ENCODE peak calls at places on chromosomes 16 and 17, in five cellular contexts. L is neural progenitor cell, R is GM23248, C is body of pancreas, H is upper lobe of left lung. N is an unnamed sample.

GRCh38 chr17:1107083-1107776 is 72.6 kb downstream of the ABR start:
- DNase-seq in L (no peak), R (no peak), C (no peak), H (no peak), N (no peak)

GRCh38 chr17:48374650-48375230 is 55.3 kb downstream of the SKAP1 start:
- DNase-seq in L (peak), R (peak), C (peak), H (no peak), N (no peak)

GRCh38 chr17:8393470-8394231 is 4.0 kb downstream of the RNF222 start:
- DNase-seq in L (no peak), R (no peak), C (no peak), H (no peak), N (no peak)

GRCh38 chr16:17461951-17462729 is 8.6 kb downstream of the XYLT1 start:
- DNase-seq in L (peak), R (no peak), C (no peak), H (no peak), N (no peak)

GRCh38 chr17:83119987-83120864 is 40.8 kb downstream of the METRNL start:
- DNase-seq in L (no peak), R (no peak), C (no peak), H (peak), N (no peak)

GRCh38 chr17:30091771-30092170 is 24.8 kb upstream of the NSRP1 start:
- DNase-seq in L (no peak), R (peak), C (no peak), H (no peak), N (no peak)

GRCh38 chr16:74984194-74984669 is 691 bp downstream of the WDR59 start:
- DNase-seq in L (no peak), R (peak), C (no peak), H (no peak), N (no peak)

GRCh38 chr17:50129946-50130777 is at the start of gene SAMD14:
- DNase-seq in L (peak), R (peak), C (no peak), H (peak), N (no peak)

GRCh38 chr17:34370376-34370996 is 7.5 kb upstream of the CCL1 start:
- DNase-seq in L (no peak), R (no peak), C (no peak), H (no peak), N (no peak)

GRCh38 chr17:83177611-83178532 is 98.5 kb downstream of the METRNL start:
- DNase-seq in L (no peak), R (no peak), C (no peak), H (no peak), N (no peak)

GRCh38 chr17:45346255-45347015 is 29.6 kb upstream of the MAP3K14 start:
- DNase-seq in L (no peak), R (peak), C (no peak), H (no peak), N (no peak)

GRCh38 chr16:79267781-79268180 is 332.8 kb downstream of the MAF start:
- DNase-seq in L (no peak), R (no peak), C (no peak), H (peak), N (no peak)

GRCh38 chr16:68332411-68333121 is 21.7 kb downstream of the PRMT7 start:
- DNase-seq in L (no peak), R (peak), C (no peak), H (no peak), N (no peak)

GRCh38 chr17:79979841-79980215 is 55.8 kb downstream of the TBC1D16 start:
- DNase-seq in L (no peak), R (no peak), C (peak), H (peak), N (no peak)

GRCh38 chr17:68456529-68457167 is 648 bp downstream of the WIPI1 start:
- DNase-seq in L (peak), R (peak), C (peak), H (peak), N (peak)

GRCh38 chr17:37717627-37718382 is 27.1 kb downstream of the HNF1B start:
- DNase-seq in L (no peak), R (peak), C (no peak), H (no peak), N (no peak)
- H3K27ac ChIP-seq in L (no peak), R (peak), C (peak), H (peak), N (peak)

DNA sequence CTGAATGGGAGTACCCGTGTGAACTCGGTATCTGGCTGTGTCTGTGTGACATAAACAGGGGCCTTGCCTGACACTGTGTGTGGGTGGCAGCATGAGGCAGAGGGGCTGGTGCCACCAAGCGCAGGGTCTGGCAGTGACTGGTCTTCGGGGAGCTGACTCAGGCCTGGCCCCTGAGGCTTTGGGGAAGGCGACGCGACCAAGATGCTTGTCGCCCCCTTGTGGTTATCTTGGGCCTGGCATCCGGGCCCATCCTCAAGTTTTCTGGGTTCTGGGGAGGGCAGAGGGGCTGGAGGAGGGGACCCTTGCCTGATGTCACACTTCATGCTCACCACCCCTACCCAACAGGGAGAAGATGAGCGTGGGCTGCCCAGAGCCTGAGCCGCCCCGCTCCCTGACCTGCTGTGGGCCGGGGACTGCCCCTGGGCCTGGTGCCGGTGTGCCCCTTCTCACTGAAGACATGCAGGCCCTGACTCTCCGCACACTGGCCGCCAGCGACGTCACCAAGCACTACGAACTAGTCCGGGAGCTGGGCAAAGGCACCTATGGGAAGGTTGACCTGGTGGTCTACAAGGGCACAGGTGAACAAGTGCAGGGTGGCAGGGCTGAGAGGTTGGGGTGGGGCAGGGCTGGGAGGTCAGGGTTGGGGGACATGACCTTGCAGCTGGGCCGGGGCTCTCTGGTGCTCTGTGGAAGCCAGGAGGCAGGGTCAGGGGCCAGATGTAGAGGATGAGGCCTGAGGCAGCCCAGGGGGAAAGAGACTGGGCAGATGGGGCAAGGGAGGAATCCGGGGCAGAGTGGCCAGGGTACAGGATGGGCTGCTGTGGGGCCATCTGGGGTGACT is 24.9 kb downstream of the SBK1 start:
- DNase-seq in L (peak), R (peak), C (peak), H (peak), N (no peak)
- H3K27ac ChIP-seq in L (no peak), R (no peak), C (no peak), H (no peak), N (no peak)

DNA sequence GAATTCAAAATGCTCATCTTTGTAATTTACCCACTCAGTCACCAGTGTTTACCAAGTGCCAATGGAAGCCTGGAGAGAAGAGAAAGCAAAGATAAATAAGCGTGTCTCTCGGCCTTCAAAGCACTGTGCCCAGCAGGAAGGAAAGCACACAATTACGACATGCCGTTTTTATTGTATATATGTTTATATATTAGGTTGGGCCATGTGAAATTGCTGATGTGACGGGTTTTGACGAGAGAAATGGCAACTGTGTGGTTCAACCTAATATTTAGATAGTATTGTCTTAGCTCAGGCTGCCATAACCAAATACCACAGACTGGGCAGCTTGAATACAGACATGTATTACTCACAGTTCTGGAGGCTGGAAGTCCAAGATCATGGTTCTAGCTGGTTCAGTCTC is 79.3 kb upstream of the HSBP1 start:
- DNase-seq in L (no peak), R (no peak), C (no peak), H (no peak), N (no peak)
- H3K27ac ChIP-seq in L (no peak), R (no peak), C (no peak), H (no peak), N (no peak)

DNA sequence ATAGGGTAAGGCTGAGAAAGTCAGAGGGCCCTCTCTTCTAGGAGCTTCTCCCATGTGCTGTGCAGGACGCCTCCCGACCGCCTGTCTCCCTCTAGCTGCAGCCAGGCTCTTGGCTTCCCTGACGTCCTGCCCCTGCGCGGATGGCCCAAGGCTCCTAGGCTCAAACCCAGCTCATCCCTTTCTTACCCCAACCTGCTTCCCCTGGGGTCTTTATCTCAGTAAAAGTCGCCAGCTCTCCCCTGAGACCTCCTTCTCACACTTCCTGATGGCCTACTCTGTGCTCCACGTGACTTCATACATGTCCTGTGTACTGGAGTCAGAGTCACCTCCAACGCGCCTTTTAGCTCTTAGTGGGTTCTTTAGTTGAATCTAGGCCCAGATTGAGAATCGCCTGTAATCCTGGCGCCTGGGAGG is 1.1 kb upstream of the ZNF747 start:
- DNase-seq in L (peak), R (peak), C (peak), H (peak), N (no peak)
- H3K27ac ChIP-seq in L (no peak), R (no peak), C (peak), H (peak), N (peak)

DNA sequence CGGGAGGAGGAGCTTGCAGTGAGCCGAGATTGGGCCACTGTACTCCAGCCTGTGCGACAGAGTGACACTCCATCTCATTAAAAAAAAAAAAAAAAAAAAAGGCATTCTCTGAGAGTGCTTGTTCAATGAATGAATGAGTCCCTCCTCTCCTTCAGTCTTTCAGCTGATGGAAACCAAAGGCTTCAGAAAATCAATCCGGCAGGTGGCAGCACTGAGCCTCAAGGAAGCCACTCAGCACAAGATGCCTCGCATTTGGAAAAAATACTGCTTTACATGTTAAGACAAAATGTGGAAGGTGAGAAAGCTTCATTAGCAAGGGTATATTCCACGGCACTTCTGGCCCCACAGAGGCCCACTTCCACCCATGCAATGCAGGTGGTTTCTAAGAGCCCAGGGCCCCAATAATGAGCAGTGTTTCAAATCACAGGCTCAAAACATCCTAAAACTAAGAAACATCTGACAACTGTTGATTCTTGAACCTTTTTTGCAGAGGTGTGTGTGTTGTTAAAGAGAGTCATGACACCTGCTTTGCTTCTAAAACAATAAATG is 33.9 kb upstream of the SLC25A19 start:
- DNase-seq in L (peak), R (peak), C (peak), H (no peak), N (peak)
- H3K27ac ChIP-seq in L (peak), R (no peak), C (no peak), H (peak), N (no peak)

DNA sequence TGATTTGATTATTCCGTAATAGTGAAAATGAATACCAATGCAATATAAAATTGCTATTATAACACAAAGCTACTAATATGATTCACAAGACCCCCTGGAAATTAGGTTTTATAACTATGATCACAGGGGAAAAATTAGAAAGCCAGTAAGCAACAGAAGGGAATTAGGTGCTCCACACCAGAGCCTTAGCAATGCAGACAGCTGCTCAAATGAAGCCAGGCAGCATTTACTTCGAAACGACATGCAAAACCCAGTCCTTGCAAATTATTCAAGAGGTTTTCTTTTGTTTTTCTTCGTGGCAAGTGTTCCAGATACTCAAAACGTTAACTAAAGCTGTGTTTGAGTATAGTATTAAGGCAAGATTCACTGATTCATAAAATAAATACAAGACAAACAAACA is 47.9 kb downstream of the TOX3 start:
- DNase-seq in L (no peak), R (no peak), C (no peak), H (no peak), N (no peak)
- H3K27ac ChIP-seq in L (peak), R (no peak), C (no peak), H (no peak), N (no peak)

GRCh38 chr17:77400445-77400870 is 259.7 kb downstream of the SEC14L1 start:
- DNase-seq in L (peak), R (peak), C (no peak), H (no peak), N (no peak)
- H3K27ac ChIP-seq in L (no peak), R (peak), C (no peak), H (no peak), N (no peak)

DNA sequence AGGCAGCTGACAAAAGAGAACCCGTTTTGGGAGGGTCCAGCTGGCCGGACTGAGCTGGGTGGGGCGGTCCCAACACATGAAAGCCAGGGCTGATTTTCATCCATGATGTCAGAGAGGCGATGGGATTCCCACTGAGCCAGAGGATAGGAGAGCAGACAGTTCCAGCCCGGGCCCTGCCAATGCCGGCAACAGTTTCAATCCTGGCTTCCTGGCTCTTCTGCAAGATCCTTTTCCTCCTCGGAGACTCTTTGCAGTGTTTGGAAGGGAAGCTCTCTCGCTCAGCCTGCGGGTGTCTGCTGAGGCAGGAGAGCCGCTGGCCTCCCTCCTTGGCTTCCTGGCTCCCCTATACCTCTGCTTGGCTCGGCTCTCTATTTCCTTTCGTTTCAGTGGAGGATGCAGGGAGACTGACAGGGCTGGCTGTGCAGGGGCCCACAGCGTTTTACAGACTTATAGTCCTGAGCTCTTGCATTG is 145.5 kb upstream of the SOX9 start:
- DNase-seq in L (peak), R (peak), C (peak), H (no peak), N (no peak)
- H3K27ac ChIP-seq in L (no peak), R (peak), C (no peak), H (no peak), N (peak)

N was measured in epithelial cell of prostate.